ENCODE peak calls at places on chromosomes 1 and 21, in eight cellular contexts. Z is HFF-Myc, D is psoas muscle, I is fibroblast of pulmonary artery, M is lower lobe of right lung, X is skeletal muscle cell, E is NT2/D1, U is OCI-LY7. G is an unnamed sample.

GRCh38 chr21:17101696-17102095 is 411.1 kb upstream of the CXADR start:
- DNase-seq in D (no peak), E (no peak), U (no peak), M (no peak), Z (no peak), X (no peak), I (no peak), G (no peak)

GRCh38 chr21:41243107-41243506 is 73.5 kb upstream of the FAM3B start:
- DNase-seq in D (no peak), Z (no peak), E (no peak), I (no peak), M (no peak), U (no peak), X (no peak), G (no peak)

GRCh38 chr1:201990427-201990826 is 8.0 kb downstream of the RNPEP start:
- DNase-seq in I (no peak), X (no peak), U (no peak), M (no peak), E (no peak), D (no peak), Z (no peak), G (no peak)

GRCh38 chr1:42935313-42935624 is 23.4 kb downstream of the SLC2A1 start:
- DNase-seq in I (no peak), U (peak), Z (no peak), D (no peak), M (peak), X (no peak), E (no peak), G (no peak)

GRCh38 chr1:217090073-217090911 is 367.1 kb upstream of the ESRRG start:
- DNase-seq in X (no peak), E (no peak), U (no peak), Z (no peak), D (peak), M (no peak), I (no peak), G (no peak)

GRCh38 chr1:50968884-50969610 is 998 bp upstream of the CDKN2C start:
- DNase-seq in Z (no peak), U (peak), D (peak), X (no peak), M (peak), I (peak), E (no peak), G (peak)

GRCh38 chr1:204293605-204294365 is 65.9 kb downstream of the PLEKHA6 start:
- DNase-seq in I (peak), D (peak), U (no peak), E (no peak), Z (no peak), X (peak), M (no peak), G (peak)

GRCh38 chr1:32334864-32335618 is 992 bp downstream of the MARCKSL1 start:
- DNase-seq in D (peak), M (peak), X (no peak), U (peak), Z (no peak), E (no peak), I (peak), G (peak)

GRCh38 chr1:64917328-64917861 is 49.0 kb downstream of the JAK1 start:
- DNase-seq in M (peak), I (peak), Z (peak), E (no peak), D (peak), X (peak), U (peak), G (peak)

GRCh38 chr1:247172956-247173355 is 1.1 kb upstream of the ZNF124 start:
- DNase-seq in X (no peak), D (no peak), Z (no peak), U (no peak), E (no peak), I (no peak), M (no peak), G (no peak)

GRCh38 chr1:219669042-219669441 is 56.1 kb upstream of the ZC3H11B start:
- DNase-seq in D (no peak), E (no peak), I (no peak), X (no peak), Z (no peak), M (no peak), U (no peak), G (no peak)

GRCh38 chr1:91779603-91780021 is 106.3 kb downstream of the TGFBR3 start:
- DNase-seq in X (no peak), D (no peak), I (no peak), M (no peak), Z (no peak), E (no peak), U (no peak), G (no peak)

GRCh38 chr1:160726498-160727391 is 12.3 kb upstream of the SLAMF7 start:
- DNase-seq in D (no peak), X (peak), M (peak), Z (peak), I (peak), E (peak), U (peak), G (peak)

GRCh38 chr1:119547805-119548204 is 40.8 kb downstream of the HSD3B1 start:
- DNase-seq in I (no peak), D (no peak), Z (no peak), U (no peak), E (no peak), X (no peak), M (no peak), G (no peak)

GRCh38 chr1:156070523-156070922 is 9.6 kb downstream of the RAB25 start:
- DNase-seq in U (no peak), M (no peak), Z (no peak), I (no peak), X (no peak), E (no peak), D (no peak), G (no peak)

GRCh38 chr1:151907363-151908139 is 1.8 kb downstream of the THEM4 start:
- DNase-seq in U (peak), I (no peak), Z (no peak), E (no peak), D (no peak), X (no peak), M (no peak), G (peak)
- H3K4me3 ChIP-seq in U (no peak), I (no peak), Z (no peak), E (no peak), D (no peak), X (no peak), M (no peak), G (no peak)

DNA sequence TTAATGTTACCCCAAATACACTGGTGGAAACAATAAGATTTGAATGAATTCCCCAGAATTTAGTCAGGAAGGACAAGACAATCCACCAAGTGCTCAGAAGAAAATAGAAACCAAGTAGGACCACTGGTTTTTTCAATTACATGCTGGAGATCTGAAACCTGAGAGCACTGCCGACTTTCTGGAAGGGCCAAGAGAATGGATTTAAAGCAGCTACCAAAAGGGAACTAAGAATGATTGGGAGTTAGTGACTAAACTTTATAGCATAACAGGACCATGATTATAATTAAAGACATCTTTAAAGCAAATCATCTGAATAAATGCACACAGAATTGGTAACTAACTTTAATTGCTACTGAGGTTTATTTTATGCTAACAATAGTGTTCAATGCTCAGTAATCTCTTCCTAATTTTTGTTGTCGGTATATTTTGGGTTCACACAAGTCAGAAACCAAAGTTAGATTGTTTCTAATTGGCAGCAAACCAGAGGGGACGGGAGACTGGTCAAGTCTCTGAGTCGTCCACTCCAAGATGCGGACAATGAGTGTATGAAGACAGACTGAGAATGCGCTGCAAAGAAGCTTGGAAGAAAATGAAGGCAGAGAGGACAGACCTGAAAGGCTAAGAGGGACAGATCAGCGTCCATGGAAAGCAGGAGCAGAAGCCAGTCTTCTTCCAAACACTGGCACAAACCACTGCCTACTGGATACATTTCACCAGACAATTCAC is 2.3 kb upstream of the RGS13 start:
- DNase-seq in I (no peak), U (no peak), Z (no peak), D (no peak), E (no peak), X (no peak), M (no peak), G (no peak)
- H3K4me3 ChIP-seq in I (no peak), U (peak), Z (no peak), D (no peak), E (no peak), X (no peak), M (no peak), G (no peak)

GRCh38 chr1:157073944-157074685 is 25.5 kb downstream of the ETV3L start:
- DNase-seq in I (peak), U (peak), Z (peak), M (peak), E (no peak), D (peak), X (no peak), G (peak)
- H3K4me3 ChIP-seq in I (no peak), U (no peak), Z (no peak), M (peak), E (no peak), D (peak), X (peak), G (peak)

GRCh38 chr1:16926491-16927195 is 4.9 kb downstream of the CROCC start:
- DNase-seq in Z (no peak), M (peak), I (no peak), E (peak), U (no peak), X (no peak), D (no peak), G (no peak)

GRCh38 chr1:16924216-16924918 is 2.6 kb downstream of the CROCC start:
- DNase-seq in M (peak), E (no peak), I (no peak), Z (no peak), D (peak), X (no peak), U (no peak), G (no peak)

GRCh38 chr1:16922885-16923431 is 1.2 kb downstream of the CROCC start:
- DNase-seq in X (no peak), M (peak), U (no peak), I (no peak), D (peak), Z (no peak), E (no peak), G (no peak)

GRCh38 chr1:16925635-16926490 is 4.1 kb downstream of the CROCC start:
- DNase-seq in E (no peak), D (peak), I (no peak), X (no peak), U (no peak), Z (no peak), M (peak), G (no peak)

GRCh38 chr1:16924919-16925477 is 3.3 kb downstream of the CROCC start:
- DNase-seq in M (peak), X (no peak), U (no peak), Z (no peak), E (no peak), D (peak), I (no peak), G (no peak)
- H3K4me3 ChIP-seq in M (no peak), X (no peak), U (no peak), Z (no peak), E (no peak), D (no peak), I (no peak), G (no peak)